ENCODE peak calls at places on chromosomes 3 and 15, in ten cellular contexts. T is SK-N-SH, N is MG63, O is upper lobe of right lung, Z is stomach, L is heart left ventricle, M is tibial nerve, J is A549, P is kidney, Y is tibial artery. F is an unnamed sample. For H3K9me3, the result is how much of the 10 kb centered on the place peaks cover.

GRCh38 chr15:88131937-88132336 is 124.6 kb downstream of the NTRK3 start:
- DNase-seq in T (no peak), N (no peak), O (no peak), Z (no peak), L (no peak), M (no peak), J (no peak), P (no peak), Y (no peak), F (no peak)

GRCh38 chr3:4309476-4310121 is 6.4 kb downstream of the SETMAR start:
- DNase-seq in T (no peak), N (no peak), O (no peak), Z (no peak), L (no peak), M (no peak), J (no peak), P (no peak), Y (no peak), F (no peak)

GRCh38 chr15:80055933-80056332 is 3.5 kb upstream of the ZFAND6 start:
- DNase-seq in T (no peak), N (no peak), O (no peak), Z (no peak), L (no peak), M (no peak), J (no peak), P (no peak), Y (no peak), F (no peak)

GRCh38 chr3:100158877-100159563 is 44.7 kb upstream of the FILIP1L start:
- DNase-seq in T (peak), N (no peak), O (no peak), Z (no peak), L (no peak), M (no peak), J (no peak), P (no peak), Y (no peak), F (no peak)

GRCh38 chr3:16311960-16312451 is 47.0 kb downstream of the OXNAD1 start:
- DNase-seq in T (no peak), N (peak), O (no peak), Z (no peak), L (no peak), M (peak), J (no peak), P (peak), Y (no peak), F (no peak)

GRCh38 chr3:9257092-9257491 is 7.6 kb upstream of the SRGAP3 start:
- DNase-seq in T (no peak), N (no peak), O (no peak), Z (no peak), L (no peak), M (no peak), J (no peak), P (no peak), Y (no peak), F (no peak)

GRCh38 chr3:141367038-141367730 is 1.1 kb upstream of the ZBTB38 start:
- DNase-seq in T (no peak), N (peak), O (no peak), Z (no peak), L (no peak), M (no peak), J (no peak), P (no peak), Y (peak), F (no peak)

GRCh38 chr3:175434591-175434990 is 575.5 kb downstream of the NAALADL2 start:
- DNase-seq in T (no peak), N (no peak), O (no peak), Z (no peak), L (no peak), M (no peak), J (no peak), P (no peak), Y (no peak), F (no peak)

GRCh38 chr15:79529441-79529840 is 97.3 kb downstream of the MINAR1 start:
- DNase-seq in T (no peak), N (no peak), O (no peak), Z (no peak), L (no peak), M (no peak), J (no peak), P (no peak), Y (no peak), F (no peak)

GRCh38 chr15:94584833-94585244 is 353.5 kb downstream of the MCTP2 start:
- DNase-seq in T (no peak), N (no peak), O (no peak), Z (no peak), L (no peak), M (no peak), J (no peak), P (no peak), Y (no peak), F (no peak)

GRCh38 chr3:6679510-6679909 is 181.4 kb upstream of the GRM7 start:
- DNase-seq in T (no peak), N (no peak), O (no peak), Z (no peak), L (no peak), M (no peak), J (no peak), P (no peak), Y (no peak), F (no peak)

GRCh38 chr3:175404026-175404425 is 544.9 kb downstream of the NAALADL2 start:
- DNase-seq in T (no peak), N (no peak), O (no peak), Z (no peak), L (no peak), M (no peak), J (no peak), P (no peak), Y (no peak), F (no peak)

GRCh38 chr3:60399295-60399694 is 852.0 kb downstream of the FHIT start:
- DNase-seq in T (no peak), N (no peak), O (no peak), Z (no peak), L (no peak), M (no peak), J (no peak), P (no peak), Y (no peak), F (no peak)

GRCh38 chr3:27535809-27536392 is 51.7 kb upstream of the SLC4A7 start:
- DNase-seq in T (no peak), N (peak), O (no peak), Z (no peak), L (no peak), M (no peak), J (no peak), P (no peak), Y (no peak), F (no peak)

GRCh38 chr15:31280831-31281216 is 45.8 kb upstream of the KLF13 start:
- DNase-seq in T (peak), N (no peak), O (peak), Z (peak), L (no peak), M (no peak), J (no peak), P (peak), Y (no peak), F (no peak)

GRCh38 chr3:187112934-187113793 is 26.1 kb downstream of the RPL39L start:
- DNase-seq in T (peak), N (no peak), O (no peak), Z (no peak), L (no peak), M (no peak), J (no peak), P (no peak), Y (no peak), F (no peak)

GRCh38 chr15:81899730-81900129 is 146.1 kb downstream of the MEX3B start:
- DNase-seq in T (peak), N (no peak), O (no peak), Z (no peak), L (no peak), M (no peak), J (no peak), P (no peak), Y (no peak), F (no peak)

GRCh38 chr15:57892181-57892580 is 173.3 kb downstream of the ALDH1A2 start:
- DNase-seq in T (no peak), N (peak), O (no peak), Z (no peak), L (no peak), M (no peak), J (no peak), P (no peak), Y (no peak), F (no peak)

GRCh38 chr15:49235446-49236207 is 65.6 kb downstream of the GALK2 start:
- DNase-seq in T (peak), N (peak), O (no peak), Z (no peak), L (no peak), M (peak), J (no peak), P (no peak), Y (no peak), F (peak)

GRCh38 chr15:69554321-69554961 is 101.8 kb downstream of the RPLP1 start:
- DNase-seq in T (no peak), N (peak), O (no peak), Z (peak), L (no peak), M (no peak), J (peak), P (no peak), Y (no peak), F (peak)

GRCh38 chr3:197487911-197488391 is 67.8 kb downstream of the BDH1 start:
- DNase-seq in T (no peak), N (peak), O (no peak), Z (no peak), L (peak), M (peak), J (peak), P (no peak), Y (no peak), F (no peak)

GRCh38 chr3:72818915-72819314 is 29.3 kb downstream of the SHQ1 start:
- DNase-seq in T (no peak), N (peak), O (no peak), Z (no peak), L (no peak), M (no peak), J (no peak), P (no peak), Y (no peak), F (no peak)

GRCh38 chr15:60320365-60320764 is 77.4 kb downstream of the ANXA2 start:
- DNase-seq in T (no peak), N (no peak), O (no peak), Z (no peak), L (no peak), M (no peak), J (no peak), P (no peak), Y (no peak), F (no peak)

GRCh38 chr3:141074529-141074928 is 23.4 kb downstream of the SPSB4 start:
- DNase-seq in T (no peak), N (no peak), O (peak), Z (no peak), L (no peak), M (no peak), J (no peak), P (no peak), Y (peak), F (no peak)

GRCh38 chr15:85793641-85794597 is 806 bp downstream of the KLHL25 start:
- DNase-seq in T (peak), N (peak), O (peak), Z (peak), L (peak), M (no peak), J (peak), P (peak), Y (no peak), F (peak)

GRCh38 chr3:72379500-72380187 is 468.6 kb downstream of the SHQ1 start:
- DNase-seq in T (no peak), N (no peak), O (no peak), Z (no peak), L (no peak), M (no peak), J (no peak), P (no peak), Y (no peak), F (peak)

DNA sequence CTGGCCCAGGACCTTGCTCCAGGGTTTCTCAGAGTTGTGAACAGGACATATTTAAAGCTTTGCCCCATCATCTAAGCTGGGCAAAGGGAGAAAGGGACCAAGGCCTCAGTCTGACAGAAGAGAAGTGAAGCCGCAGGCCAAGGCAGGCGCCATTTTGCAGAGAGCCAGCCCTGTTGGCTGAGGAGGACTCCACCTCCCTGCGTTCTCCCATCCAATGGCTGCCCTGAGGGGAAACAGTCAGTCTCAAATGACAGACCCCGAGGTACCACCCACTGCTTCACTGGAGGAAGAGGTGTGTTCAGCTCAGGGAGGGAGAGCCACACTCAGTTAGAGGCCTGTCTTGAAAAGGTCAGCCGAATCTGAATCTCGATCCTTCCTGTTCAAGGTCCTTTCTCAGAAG is 86.1 kb downstream of the ADAMTS17 start:
- DNase-seq in T (no peak), N (no peak), O (no peak), Z (no peak), L (no peak), M (no peak), J (no peak), P (no peak), Y (peak), F (no peak)
- H3K9me3 ChIP-seq in T (under half), N (under half), O (under half), Z (under half), L (under half), M (under half), J (under half), P (under half), Y (under half), F (under half)

DNA sequence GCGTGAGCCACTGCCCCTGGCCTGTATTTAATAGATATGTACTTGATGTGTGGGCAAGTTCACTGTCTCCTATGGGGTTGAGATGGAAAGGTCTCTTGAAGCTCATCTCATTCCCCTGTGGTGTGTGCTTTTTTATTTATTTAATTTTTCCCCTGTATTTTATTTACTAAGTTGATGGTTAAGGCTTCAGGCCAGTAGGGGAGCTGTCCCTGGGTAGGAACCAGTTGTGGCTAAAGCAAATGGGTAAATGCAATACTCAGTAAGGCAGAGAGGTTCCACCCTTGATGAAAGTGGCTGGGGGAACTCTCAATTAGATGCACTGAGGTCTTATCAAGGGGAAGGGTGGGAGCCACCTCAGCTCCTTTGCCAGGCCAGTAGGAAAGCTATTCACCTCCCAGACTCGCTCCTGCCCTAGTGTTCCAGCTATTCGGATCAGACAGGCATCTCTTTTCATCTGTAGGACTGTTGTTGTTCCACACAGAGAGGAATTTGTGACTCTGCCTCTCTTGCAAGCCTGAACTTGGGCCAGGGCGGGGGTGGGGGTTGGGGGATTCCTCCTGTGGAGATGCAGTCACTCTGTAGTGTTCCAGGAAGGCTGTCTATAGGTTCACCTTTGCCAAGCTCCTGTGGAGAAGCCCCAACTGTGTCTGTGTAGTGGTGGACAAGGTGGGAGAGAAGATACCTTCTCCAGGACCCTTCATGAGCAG is 26.1 kb downstream of the PCCB start:
- DNase-seq in T (no peak), N (no peak), O (no peak), Z (no peak), L (no peak), M (no peak), J (no peak), P (no peak), Y (no peak), F (no peak)
- H3K9me3 ChIP-seq in T (under half), N (under half), O (under half), Z (under half), L (under half), M (under half), J (under half), P (under half), Y (under half), F (under half)

GRCh38 chr15:63198752-63199250 is 9.4 kb downstream of the RAB8B start:
- DNase-seq in T (no peak), N (no peak), O (no peak), Z (no peak), L (no peak), M (no peak), J (no peak), P (no peak), Y (no peak), F (no peak)

GRCh38 chr15:63195257-63196023 is 6.0 kb downstream of the RAB8B start:
- DNase-seq in T (no peak), N (no peak), O (no peak), Z (no peak), L (no peak), M (no peak), J (no peak), P (no peak), Y (no peak), F (no peak)

GRCh38 chr15:63196846-63197245 is 7.4 kb downstream of the RAB8B start:
- DNase-seq in T (peak), N (no peak), O (no peak), Z (no peak), L (no peak), M (no peak), J (no peak), P (no peak), Y (no peak), F (no peak)

GRCh38 chr15:63198315-63198714 is 8.9 kb downstream of the RAB8B start:
- DNase-seq in T (no peak), N (no peak), O (no peak), Z (no peak), L (no peak), M (no peak), J (no peak), P (no peak), Y (no peak), F (no peak)

GRCh38 chr15:63197626-63198025 is 8.2 kb downstream of the RAB8B start:
- DNase-seq in T (no peak), N (no peak), O (no peak), Z (no peak), L (no peak), M (no peak), J (no peak), P (no peak), Y (no peak), F (no peak)
- H3K9me3 ChIP-seq in T (under half), N (under half), O (under half), Z (under half), L (under half), M (under half), J (under half), P (under half), Y (under half), F (under half)

GRCh38 chr3:44495636-44496415 is 18.4 kb upstream of the ZNF445 start:
- DNase-seq in T (no peak), N (no peak), O (no peak), Z (no peak), L (no peak), M (no peak), J (no peak), P (no peak), Y (no peak), F (no peak)

GRCh38 chr3:44492496-44492895 is 15.0 kb upstream of the ZNF445 start:
- DNase-seq in T (no peak), N (no peak), O (no peak), Z (no peak), L (no peak), M (no peak), J (no peak), P (no peak), Y (no peak), F (no peak)
- H3K9me3 ChIP-seq in T (under half), N (under half), O (under half), Z (half or more), L (half or more), M (under half), J (half or more), P (under half), Y (half or more), F (under half)

GRCh38 chr15:99719096-99719541 is 14.1 kb downstream of the LYSMD4 start:
- DNase-seq in T (no peak), N (no peak), O (no peak), Z (no peak), L (no peak), M (no peak), J (no peak), P (no peak), Y (no peak), F (no peak)
- H3K9me3 ChIP-seq in T (under half), N (under half), O (under half), Z (under half), L (under half), M (under half), J (under half), P (under half), Y (under half), F (under half)

DNA sequence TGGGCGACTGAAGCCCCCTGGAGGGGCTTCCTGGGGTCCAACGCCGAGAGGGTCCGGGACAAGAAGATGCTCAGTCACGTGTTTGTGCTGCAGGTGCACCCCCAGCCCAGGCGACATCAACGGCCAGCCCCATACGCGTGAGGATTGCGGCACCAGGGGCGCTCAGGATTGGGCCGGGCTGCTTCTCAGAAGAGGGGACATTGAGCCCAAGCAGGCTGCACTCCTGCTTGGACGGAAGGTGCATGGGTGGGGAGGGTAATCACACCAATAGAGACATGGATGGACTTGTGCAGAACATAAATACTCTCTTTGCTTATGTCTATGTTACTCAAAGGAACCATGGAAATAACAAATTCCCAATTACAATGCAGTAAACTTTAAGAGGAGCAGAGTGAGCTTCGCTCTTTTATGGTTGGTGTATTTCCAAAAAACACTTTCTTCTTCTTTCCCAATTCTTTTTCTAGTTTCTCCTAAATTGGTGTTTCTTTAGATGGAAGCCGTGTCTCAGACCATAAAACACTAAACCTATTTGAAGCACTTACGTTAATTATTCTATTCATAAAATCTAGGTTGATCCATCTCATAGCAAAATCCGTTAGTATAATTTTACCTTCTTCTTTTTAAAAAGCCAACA is 182.7 kb downstream of the GOLGA6L6 start:
- DNase-seq in T (no peak), N (no peak), O (no peak), Z (no peak), L (no peak), M (no peak), J (no peak), P (no peak), Y (no peak), F (no peak)
- H3K9me3 ChIP-seq in T (under half), N (under half), O (under half), Z (under half), L (under half), M (under half), J (under half), P (under half), Y (under half), F (under half)

F was measured in HAP-1.